ENCODE peak calls at places on chromosomes 12 and 14, in six cellular contexts. P is KBM-7, X is kidney tubule cell, Q is Karpas-422, K is Peyer's patch, H is fibroblast of mammary gland. J is an unnamed sample.

GRCh38 chr12:13211859-13212664 is 15.5 kb downstream of the EMP1 start:
- DNase-seq in H (peak), P (peak), K (no peak), Q (peak), X (peak), J (peak)

GRCh38 chr12:53623526-53623925 is 2.7 kb downstream of the ATF7 start:
- DNase-seq in P (peak), Q (peak), H (peak), X (peak), K (no peak), J (no peak)

GRCh38 chr12:65657635-65658034 is 166.6 kb upstream of the HMGA2 start:
- DNase-seq in X (peak), Q (no peak), P (no peak), H (peak), K (no peak), J (no peak)

GRCh38 chr12:53145383-53145782 is 35.1 kb upstream of the ZNF740 start:
- DNase-seq in X (no peak), K (no peak), H (peak), P (no peak), Q (no peak), J (no peak)

GRCh38 chr14:59510001-59510400 is 25.7 kb downstream of the JKAMP start:
- DNase-seq in H (no peak), X (no peak), Q (no peak), P (no peak), K (no peak), J (no peak)

GRCh38 chr12:22923768-22924167 is 298.8 kb downstream of the ETNK1 start:
- DNase-seq in X (no peak), Q (no peak), P (no peak), H (no peak), K (no peak), J (no peak)

GRCh38 chr14:23436327-23437141 is 1.1 kb upstream of the MYH7 start:
- DNase-seq in P (no peak), Q (no peak), H (no peak), K (no peak), X (peak), J (no peak)

GRCh38 chr14:23669441-23669840 is 33.3 kb downstream of the DHRS2 start:
- DNase-seq in P (no peak), K (no peak), X (no peak), Q (no peak), H (no peak), J (no peak)

GRCh38 chr14:80404413-80404812 is 193.1 kb upstream of the DIO2 start:
- DNase-seq in K (no peak), P (no peak), Q (no peak), X (no peak), H (no peak), J (no peak)

GRCh38 chr14:92531151-92531873 is 17.7 kb downstream of the RIN3 start:
- DNase-seq in X (no peak), K (no peak), P (no peak), H (no peak), Q (no peak), J (peak)

GRCh38 chr14:36021926-36022325 is 154.6 kb downstream of the PTCSC3 start:
- DNase-seq in X (no peak), Q (no peak), H (no peak), K (no peak), P (no peak), J (no peak)

GRCh38 chr14:100547633-100548294 is 39.5 kb downstream of the BEGAIN start:
- DNase-seq in P (peak), K (peak), H (no peak), Q (peak), X (peak), J (peak)

GRCh38 chr12:39267886-39268285 is 175.0 kb downstream of the KIF21A start:
- DNase-seq in Q (no peak), H (no peak), K (no peak), P (no peak), X (no peak), J (no peak)

GRCh38 chr14:97707603-97708002 is 910.4 kb downstream of the VRK1 start:
- DNase-seq in H (no peak), K (no peak), P (no peak), Q (no peak), X (no peak), J (peak)

GRCh38 chr12:47504775-47505446 is 200.9 kb downstream of the RPAP3 start:
- DNase-seq in Q (no peak), H (peak), K (no peak), P (no peak), X (peak), J (no peak)

GRCh38 chr12:6396031-6396430 is 12.1 kb downstream of the LTBR start:
- DNase-seq in P (no peak), Q (no peak), H (no peak), X (no peak), K (no peak), J (no peak)

GRCh38 chr14:90060312-90060964 is 1.4 kb upstream of the KCNK13 start:
- DNase-seq in K (peak), Q (peak), P (peak), X (peak), H (peak), J (no peak)